ENCODE peak calls at places on chromosomes 4 and X, in five cellular contexts. R, K, D, A and E are unnamed samples.

GRCh38 chr4:181566490-181566889 is 676.7 kb upstream of the TENM3 start:
- DNase-seq in R (no peak), K (no peak), D (no peak), A (no peak), E (no peak)

GRCh38 chr4:68693325-68694075 is 23.0 kb upstream of the UGT2B15 start:
- DNase-seq in R (no peak), K (no peak), D (no peak), A (no peak), E (no peak)

GRCh38 chr4:176549161-176549865 is 229.5 kb downstream of the SPCS3 start:
- DNase-seq in R (no peak), K (no peak), D (no peak), A (peak), E (peak)

GRCh38 chr4:53520114-53520513 is 71.2 kb downstream of the LNX1 start:
- DNase-seq in R (no peak), K (no peak), D (no peak), A (no peak), E (no peak)

GRCh38 chr4:115145393-115146160 is 32.2 kb upstream of the NDST4 start:
- DNase-seq in R (no peak), K (no peak), D (no peak), A (no peak), E (no peak)

GRCh38 chr4:118224239-118224829 is 128.5 kb downstream of the PRSS12 start:
- DNase-seq in R (peak), K (no peak), D (no peak), A (peak), E (peak)

GRCh38 chr4:177696438-177696966 is 254.3 kb upstream of the AGA start:
- DNase-seq in R (no peak), K (no peak), D (no peak), A (no peak), E (no peak)

GRCh38 chr4:80016506-80016905 is 56.5 kb downstream of the ANTXR2 start:
- DNase-seq in R (no peak), K (no peak), D (no peak), A (no peak), E (no peak)

GRCh38 chrX:16852617-16853179 is 17.5 kb downstream of the RBBP7 start:
- DNase-seq in R (no peak), K (peak), D (no peak), A (no peak), E (no peak)

GRCh38 chr4:42172921-42173320 is 20.5 kb upstream of the BEND4 start:
- DNase-seq in R (no peak), K (no peak), D (no peak), A (no peak), E (no peak)

GRCh38 chr4:158854236-158854635 is 85.4 kb downstream of the FNIP2 start:
- DNase-seq in R (no peak), K (no peak), D (no peak), A (no peak), E (no peak)

GRCh38 chrX:148337873-148338272 is 162.5 kb upstream of the AFF2 start:
- DNase-seq in R (no peak), K (no peak), D (no peak), A (no peak), E (no peak)

GRCh38 chr4:5611656-5612187 is 96.6 kb downstream of the EVC2 start:
- DNase-seq in R (no peak), K (no peak), D (no peak), A (no peak), E (no peak)

GRCh38 chr4:159384619-159385018 is 281.7 kb downstream of the RAPGEF2 start:
- DNase-seq in R (no peak), K (no peak), D (no peak), A (no peak), E (no peak)

GRCh38 chr4:87592124-87592523 is 16.2 kb upstream of the DSPP start:
- DNase-seq in R (no peak), K (no peak), D (no peak), A (no peak), E (no peak)

GRCh38 chrX:74924449-74925209 is 623 bp downstream of the NEXMIF start:
- DNase-seq in R (no peak), K (peak), D (peak), A (no peak), E (no peak)

GRCh38 chrX:1138476-1138875 is 74.0 kb downstream of the CRLF2 start:
- DNase-seq in R (no peak), K (no peak), D (no peak), A (no peak), E (no peak)

GRCh38 chr4:102988429-102989020 is 31.0 kb downstream of the SLC9B1 start:
- DNase-seq in R (no peak), K (no peak), D (no peak), A (no peak), E (no peak)

GRCh38 chr4:103415801-103416200 is 217.7 kb upstream of the CENPE start:
- DNase-seq in R (no peak), K (no peak), D (no peak), A (no peak), E (no peak)

GRCh38 chrX:125507119-125507518 is 187.4 kb downstream of the TEX13C start:
- DNase-seq in R (no peak), K (no peak), D (no peak), A (no peak), E (no peak)